ENCODE peak calls at places on chromosomes 1 and 21, in five cellular contexts. L, M, G, Q and P are unnamed samples.

GRCh38 chr1:66505671-66506392 is 28.1 kb upstream of the SGIP1 start:
- DNase-seq in Q (peak), G (peak), L (no peak), M (no peak), P (peak)

GRCh38 chr1:2801535-2802291 is at the start of gene TTC34:
- DNase-seq in L (no peak), G (no peak), Q (no peak), M (no peak), P (peak)

GRCh38 chr1:186617860-186618780 is 62.1 kb downstream of the PTGS2 start:
- DNase-seq in M (peak), L (peak), Q (no peak), G (peak), P (peak)

GRCh38 chr21:36337099-36337509 is 17.1 kb downstream of the MORC3 start:
- DNase-seq in L (no peak), Q (peak), G (peak), M (no peak), P (peak)

GRCh38 chr1:62398377-62398776 is 38.5 kb upstream of the USP1 start:
- DNase-seq in L (no peak), M (no peak), G (peak), Q (peak), P (peak)

GRCh38 chr1:237562247-237562823 is 328.4 kb downstream of the ZP4 start:
- DNase-seq in M (no peak), Q (peak), G (peak), L (no peak), P (peak)

GRCh38 chr1:160256396-160257046 is 5.8 kb downstream of the DCAF8 start:
- DNase-seq in G (peak), Q (peak), L (no peak), M (no peak), P (peak)

GRCh38 chr1:102097451-102097850 is 100.7 kb upstream of the OLFM3 start:
- DNase-seq in L (no peak), G (no peak), Q (no peak), M (no peak), P (no peak)

GRCh38 chr1:30988045-30988444 is 77.5 kb downstream of the PUM1 start:
- DNase-seq in Q (peak), L (no peak), M (no peak), G (no peak), P (peak)

GRCh38 chr1:229691362-229691761 is 65.3 kb downstream of the URB2 start:
- DNase-seq in G (no peak), Q (no peak), M (no peak), L (no peak), P (no peak)

GRCh38 chr1:41387667-41388091 is 26.4 kb downstream of the FOXO6 start:
- DNase-seq in Q (peak), M (no peak), G (peak), L (peak), P (peak)

GRCh38 chr1:205680073-205680851 is at the start of gene SLC45A3:
- DNase-seq in L (peak), G (no peak), Q (no peak), M (no peak), P (no peak)

GRCh38 chr1:25991937-25992688 is 5.8 kb downstream of the PAFAH2 start:
- DNase-seq in G (no peak), L (no peak), M (no peak), Q (peak), P (peak)

GRCh38 chr21:38628426-38628825 is 130.1 kb upstream of the ERG start:
- DNase-seq in L (no peak), Q (no peak), M (no peak), G (no peak), P (no peak)

GRCh38 chr1:105830614-105831146 is 1225.8 kb upstream of the PRMT6 start:
- DNase-seq in G (no peak), L (no peak), Q (no peak), M (no peak), P (no peak)

GRCh38 chr21:45820171-45821091 is 161.1 kb upstream of the COL6A1 start:
- DNase-seq in Q (peak), M (no peak), G (peak), L (peak), P (peak)

GRCh38 chr1:226603976-226604845 is 55.6 kb downstream of the STUM start:
- DNase-seq in Q (no peak), M (no peak), L (no peak), G (no peak), P (peak)

GRCh38 chr1:30452170-30452569 is 271.2 kb downstream of the MATN1 start:
- DNase-seq in G (no peak), L (no peak), Q (no peak), M (no peak), P (no peak)

GRCh38 chr1:57492846-57493245 is 69.0 kb upstream of the DAB1 start:
- DNase-seq in G (no peak), Q (no peak), L (no peak), M (no peak), P (no peak)

GRCh38 chr1:194624833-194625232 is 1438.4 kb upstream of the B3GALT2 start:
- DNase-seq in Q (no peak), M (no peak), L (no peak), G (no peak), P (no peak)

GRCh38 chr1:109392037-109392787 is 5.5 kb downstream of the SORT1 start:
- DNase-seq in L (peak), Q (no peak), M (no peak), G (no peak), P (peak)

GRCh38 chr21:30436986-30437385 is 3.1 kb upstream of the KRTAP15-1 start:
- DNase-seq in L (no peak), G (no peak), Q (no peak), M (no peak), P (no peak)

GRCh38 chr1:15758953-15759661 is 512 bp downstream of the FBLIM1 start:
- DNase-seq in G (no peak), M (no peak), L (no peak), Q (no peak), P (peak)

GRCh38 chr21:39189857-39190604 is 6.8 kb upstream of the PSMG1 start:
- DNase-seq in L (no peak), M (no peak), Q (peak), G (peak), P (peak)

GRCh38 chr21:20388400-20388799 is 609.8 kb upstream of the NCAM2 start:
- DNase-seq in M (no peak), G (no peak), Q (no peak), L (no peak), P (no peak)

GRCh38 chr1:59329412-59330053 is 32.6 kb downstream of the FGGY start:
- DNase-seq in Q (no peak), L (no peak), G (no peak), M (no peak), P (no peak)

GRCh38 chr1:21955474-21956281 is 18.6 kb upstream of the HSPG2 start:
- DNase-seq in G (no peak), L (no peak), Q (no peak), M (no peak), P (no peak)

GRCh38 chr1:47578026-47578861 is 140.4 kb downstream of the FOXD2 start:
- DNase-seq in M (no peak), L (peak), Q (no peak), G (no peak), P (no peak)

GRCh38 chr1:248841702-248842395 is 3.8 kb downstream of the ZNF672 start:
- DNase-seq in G (peak), M (no peak), L (no peak), Q (peak), P (peak)

GRCh38 chr1:178607718-178608408 is 95.0 kb downstream of the TEX35 start:
- DNase-seq in M (no peak), G (no peak), Q (no peak), L (no peak), P (peak)

GRCh38 chr1:44485229-44485932 is 80.3 kb downstream of the RNF220 start:
- DNase-seq in L (no peak), G (peak), M (no peak), Q (peak), P (peak)

GRCh38 chr1:9388628-9389184 is 96.0 kb downstream of the SPSB1 start:
- DNase-seq in Q (no peak), L (no peak), G (peak), M (no peak), P (peak)

GRCh38 chr21:36769051-36769867 is 70.3 kb downstream of the SIM2 start:
- DNase-seq in G (peak), L (no peak), M (no peak), Q (peak), P (peak)

GRCh38 chr1:18332626-18333025 is 148.1 kb upstream of the KLHDC7A start:
- DNase-seq in Q (no peak), L (no peak), M (no peak), G (no peak), P (no peak)

GRCh38 chr1:180881806-180882509 is 30.7 kb upstream of the KIAA1614 start:
- DNase-seq in L (no peak), M (no peak), Q (peak), G (peak), P (peak)

GRCh38 chr1:60034999-60035398 is 38.6 kb downstream of the C1orf87 start:
- DNase-seq in Q (no peak), M (no peak), G (no peak), L (no peak), P (no peak)

GRCh38 chr21:41477641-41478318 is 30.2 kb downstream of the TMPRSS2 start:
- DNase-seq in G (peak), Q (no peak), L (no peak), M (no peak), P (no peak)

GRCh38 chr1:186735463-186735862 is 55.2 kb upstream of the PTGS2 start:
- DNase-seq in M (no peak), Q (peak), L (no peak), G (no peak), P (peak)

GRCh38 chr1:3684031-3684430 is 31.7 kb downstream of the TP73 start:
- DNase-seq in L (no peak), M (no peak), G (no peak), Q (no peak), P (peak)

GRCh38 chr1:194369622-194370021 is 1183.2 kb upstream of the B3GALT2 start:
- DNase-seq in M (no peak), Q (no peak), G (no peak), L (no peak), P (no peak)

GRCh38 chr1:246506785-246507639 is at the start of gene SMYD3:
- DNase-seq in Q (peak), L (peak), M (no peak), G (peak), P (peak)
- TF ChIP-seq CTCF in Q (peak), L (peak), M (peak), G (no peak), P (peak)

GRCh38 chr1:27296773-27297214 is 25.2 kb upstream of the TMEM222 start:
- DNase-seq in Q (peak), L (peak), G (peak), M (peak), P (peak)
- TF ChIP-seq CTCF in Q (peak), L (peak), G (peak), M (peak), P (peak)

DNA sequence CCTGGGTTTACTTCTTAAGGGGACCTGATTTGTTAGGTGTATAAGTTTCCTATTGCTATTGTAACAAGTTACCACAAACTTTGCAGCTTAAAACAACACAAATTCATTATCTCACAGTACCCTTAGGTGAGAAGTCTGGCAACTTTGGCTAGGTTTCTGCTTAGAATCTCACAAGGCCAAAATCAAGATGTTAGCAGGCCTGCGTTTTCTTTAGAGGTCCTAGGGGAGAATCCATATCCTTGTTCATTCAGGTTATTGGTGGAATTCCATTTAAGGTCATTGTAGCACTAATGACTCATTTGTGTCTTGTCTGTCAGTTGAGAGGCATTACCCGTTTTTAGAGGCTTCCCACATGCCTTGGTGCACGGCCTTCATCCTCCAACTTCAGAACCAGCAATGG is 8.2 kb upstream of the SH2D1B start:
- DNase-seq in L (no peak), G (no peak), Q (no peak), M (no peak), P (no peak)
- TF ChIP-seq CTCF in L (no peak), G (no peak), Q (no peak), M (no peak), P (no peak)

GRCh38 chr1:107649023-107649422 is 316.0 kb downstream of the VAV3 start:
- DNase-seq in Q (peak), G (no peak), M (no peak), L (no peak), P (peak)

GRCh38 chr1:107652976-107653375 is 312.0 kb downstream of the VAV3 start:
- DNase-seq in G (no peak), Q (no peak), L (no peak), M (no peak), P (no peak)

GRCh38 chr1:107647012-107647411 is 318.0 kb downstream of the VAV3 start:
- DNase-seq in G (no peak), L (no peak), Q (no peak), M (no peak), P (no peak)

GRCh38 chr1:107643766-107644165 is 321.2 kb downstream of the VAV3 start:
- DNase-seq in Q (no peak), L (no peak), G (no peak), M (no peak), P (no peak)

DNA sequence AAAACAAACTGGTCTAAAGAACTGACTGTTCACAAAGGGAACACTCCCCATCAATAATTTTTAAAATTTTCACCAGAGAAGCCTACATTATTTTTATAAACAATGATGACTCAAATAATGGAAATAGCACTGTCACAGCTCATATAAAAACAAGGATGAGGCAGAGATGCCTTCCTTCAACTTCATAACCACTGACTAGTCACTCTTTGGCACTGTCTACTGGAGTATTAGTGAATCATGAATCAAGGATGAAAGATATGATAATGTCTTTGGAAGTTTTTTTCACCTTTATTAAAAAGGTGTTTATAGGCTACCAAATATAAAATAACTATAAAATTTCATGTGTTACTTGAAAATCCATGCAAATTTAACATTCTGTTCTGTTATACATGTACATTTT is 316.9 kb downstream of the VAV3 start:
- DNase-seq in L (no peak), M (no peak), G (peak), Q (peak), P (peak)
- TF ChIP-seq CTCF in L (no peak), M (no peak), G (no peak), Q (no peak), P (no peak)

GRCh38 chr21:43775795-43776430 is at the start of gene CSTB:
- DNase-seq in Q (peak), G (peak), M (peak), L (peak), P (peak)
- TF ChIP-seq CTCF in Q (no peak), G (no peak), M (no peak), L (no peak), P (no peak)

DNA sequence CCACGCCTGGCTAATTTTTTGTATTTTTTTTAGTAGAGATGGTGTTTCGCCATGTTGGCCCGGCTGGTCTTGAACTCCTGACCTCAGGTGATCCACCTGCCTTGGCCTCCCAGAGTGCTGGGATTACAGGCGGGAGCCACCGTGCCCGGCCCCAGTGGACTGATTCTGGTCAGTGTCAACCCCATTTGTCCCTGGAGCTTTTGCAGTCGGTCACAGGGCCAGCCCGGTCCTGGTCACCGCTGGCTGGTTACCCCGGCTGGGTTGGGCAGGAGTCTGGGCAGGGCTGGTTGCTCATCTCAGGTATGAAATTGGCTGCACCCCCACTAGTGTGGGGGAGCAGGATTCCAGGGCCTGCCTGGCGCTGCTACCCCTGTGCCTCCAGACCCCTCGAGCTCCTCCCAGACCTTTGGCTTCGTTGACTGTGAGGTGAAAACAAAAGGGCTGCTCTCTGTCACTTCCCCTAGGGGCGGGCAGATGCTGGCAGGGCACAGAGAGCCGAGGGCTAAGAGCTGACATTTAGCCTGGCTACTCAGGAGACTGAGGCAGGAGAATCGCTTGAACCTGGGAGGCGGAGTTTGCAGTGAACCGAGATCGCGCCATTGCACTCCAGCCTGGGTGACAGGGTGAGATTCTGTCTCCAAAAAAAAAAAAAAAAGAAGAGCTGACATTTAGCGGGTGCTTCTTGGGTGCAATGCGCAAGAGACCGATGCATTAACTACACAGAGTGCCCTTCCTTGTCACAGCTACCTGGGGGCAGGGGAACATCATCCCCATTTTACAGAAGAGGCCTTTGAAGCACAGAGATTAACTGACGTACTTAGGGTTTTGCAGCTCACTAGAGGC is 10.6 kb downstream of the TNFRSF1B start:
- DNase-seq in M (no peak), L (no peak), G (no peak), Q (no peak), P (no peak)
- TF ChIP-seq CTCF in M (no peak), L (no peak), G (no peak), Q (no peak), P (no peak)

GRCh38 chr1:29123871-29124365 is at the start of gene TMEM200B:
- DNase-seq in M (no peak), L (peak), G (peak), Q (no peak), P (no peak)

GRCh38 chr1:29122987-29123870 is 474 bp downstream of the TMEM200B start:
- DNase-seq in L (peak), G (peak), M (no peak), Q (peak), P (peak)

GRCh38 chr1:29126198-29126597 is 2.5 kb upstream of the TMEM200B start:
- DNase-seq in L (no peak), Q (no peak), G (no peak), M (no peak), P (no peak)

GRCh38 chr1:29125237-29125641 is 1.5 kb upstream of the TMEM200B start:
- DNase-seq in G (no peak), Q (no peak), M (no peak), L (no peak), P (no peak)

GRCh38 chr1:29124366-29125236 is 898 bp upstream of the TMEM200B start:
- DNase-seq in L (peak), Q (peak), G (peak), M (no peak), P (peak)
- TF ChIP-seq CTCF in L (peak), Q (peak), G (peak), M (peak), P (peak)

DNA sequence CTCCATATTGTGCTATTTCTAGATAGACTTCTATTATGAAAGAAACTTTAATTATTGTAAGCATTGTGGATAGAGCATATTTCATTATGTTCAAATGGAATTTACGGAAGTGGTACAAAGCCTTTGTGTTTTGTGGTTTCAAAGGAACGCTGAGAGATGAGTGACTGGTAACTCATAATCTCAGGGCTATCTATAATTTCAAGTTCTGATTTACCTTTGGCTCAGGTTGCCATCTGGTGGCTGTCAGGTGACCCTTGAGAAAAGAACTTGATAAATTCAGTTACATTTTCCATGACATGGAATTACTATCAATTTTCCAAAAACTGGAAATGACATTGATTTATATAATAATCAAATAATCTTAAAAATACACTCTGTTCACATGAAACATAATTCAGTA is 12.2 kb downstream of the NTNG1 start:
- DNase-seq in M (no peak), Q (no peak), G (peak), L (no peak), P (no peak)
- TF ChIP-seq CTCF in M (no peak), Q (no peak), G (no peak), L (no peak), P (no peak)

GRCh38 chr1:70205437-70206118 is at the start of gene LRRC40:
- DNase-seq in G (peak), M (peak), L (peak), Q (peak), P (peak)
- TF ChIP-seq CTCF in G (no peak), M (no peak), L (no peak), Q (no peak), P (no peak)

GRCh38 chr21:34129039-34129891 is 55.9 kb downstream of the MRPS6 start:
- DNase-seq in G (peak), Q (peak), M (peak), L (peak), P (peak)
- TF ChIP-seq CTCF in G (peak), Q (peak), M (peak), L (peak), P (peak)